ENCODE peak calls at places on chromosome 19, in six cellular contexts. Q is cardiac muscle cell, V is esophagus squamous epithelium, W is mucosa of descending colon, A is upper lobe of right lung, K is right lobe of liver. F is an unnamed sample. For H3K4me1 and H3K36me3, the result is how much of the 10 kb centered on the place peaks cover.

GRCh38 chr19:33702606-33703437 is 81.1 kb downstream of the CHST8 start:
- DNase-seq in W (no peak), A (peak), V (no peak), Q (no peak), K (no peak), F (no peak)

GRCh38 chr19:46019270-46019669 is 3.6 kb downstream of the PGLYRP1 start:
- DNase-seq in Q (no peak), V (no peak), K (no peak), A (no peak), W (no peak), F (no peak)

GRCh38 chr19:33293255-33294057 is 8.9 kb downstream of the CEBPA start:
- DNase-seq in W (peak), A (peak), K (peak), Q (no peak), V (no peak), F (no peak)

GRCh38 chr19:27975419-27976005 is 1237.4 kb downstream of the UQCRFS1 start:
- DNase-seq in A (no peak), K (no peak), Q (no peak), V (no peak), W (no peak), F (no peak)

GRCh38 chr19:7288977-7289376 is 5.2 kb downstream of the INSR start:
- DNase-seq in Q (peak), W (no peak), V (no peak), K (no peak), A (no peak), F (no peak)

GRCh38 chr19:55958356-55958755 is 10.7 kb downstream of the NLRP8 start:
- DNase-seq in Q (no peak), A (no peak), W (no peak), K (no peak), V (no peak), F (no peak)

GRCh38 chr19:48608798-48609263 is 2.3 kb downstream of the SPACA4 start:
- DNase-seq in V (no peak), A (no peak), K (no peak), Q (no peak), W (peak), F (no peak)

GRCh38 chr19:5394907-5395505 is 54.4 kb upstream of the PTPRS start:
- DNase-seq in Q (no peak), K (no peak), W (no peak), V (no peak), A (no peak), F (no peak)

GRCh38 chr19:58001895-58002369 is 688 bp downstream of the ZNF606 start:
- DNase-seq in Q (peak), K (no peak), A (no peak), V (no peak), W (no peak), F (no peak)

GRCh38 chr19:14003279-14004051 is 2.7 kb downstream of the RFX1 start:
- DNase-seq in V (no peak), K (no peak), Q (no peak), A (no peak), W (no peak), F (no peak)

GRCh38 chr19:40452016-40452415 is 7.9 kb upstream of the SERTAD3 start:
- DNase-seq in K (no peak), W (no peak), V (no peak), Q (no peak), A (no peak), F (no peak)

GRCh38 chr19:1017906-1018305 is 3.0 kb downstream of the TMEM259 start:
- DNase-seq in W (no peak), Q (no peak), A (no peak), K (no peak), V (no peak), F (no peak)
- H3K4me1 ChIP-seq in W (under half), Q (under half), A (half or more), K (under half), V (half or more), F (half or more)

GRCh38 chr19:19513671-19514070 is 1.7 kb downstream of the TSSK6 start:
- DNase-seq in V (no peak), W (no peak), K (no peak), A (no peak), Q (no peak), F (no peak)
- H3K4me3 ChIP-seq in V (no peak), W (no peak), K (no peak), A (no peak), Q (no peak), F (peak)

GRCh38 chr19:18449552-18449951 is 11.6 kb upstream of the ISYNA1 start:
- DNase-seq in Q (no peak), A (no peak), K (no peak), W (no peak), V (no peak), F (no peak)
- H3K36me3 ChIP-seq in Q (under half), A (half or more), K (half or more), W (under half), V (half or more), F (half or more)

GRCh38 chr19:38130399-38130798 is 93.6 kb downstream of the DPF1 start:
- DNase-seq in W (no peak), V (no peak), Q (no peak), K (no peak), A (no peak), F (no peak)
- H3K4me1 ChIP-seq in W (under half), V (under half), Q (under half), K (under half), A (under half), F (under half)

DNA sequence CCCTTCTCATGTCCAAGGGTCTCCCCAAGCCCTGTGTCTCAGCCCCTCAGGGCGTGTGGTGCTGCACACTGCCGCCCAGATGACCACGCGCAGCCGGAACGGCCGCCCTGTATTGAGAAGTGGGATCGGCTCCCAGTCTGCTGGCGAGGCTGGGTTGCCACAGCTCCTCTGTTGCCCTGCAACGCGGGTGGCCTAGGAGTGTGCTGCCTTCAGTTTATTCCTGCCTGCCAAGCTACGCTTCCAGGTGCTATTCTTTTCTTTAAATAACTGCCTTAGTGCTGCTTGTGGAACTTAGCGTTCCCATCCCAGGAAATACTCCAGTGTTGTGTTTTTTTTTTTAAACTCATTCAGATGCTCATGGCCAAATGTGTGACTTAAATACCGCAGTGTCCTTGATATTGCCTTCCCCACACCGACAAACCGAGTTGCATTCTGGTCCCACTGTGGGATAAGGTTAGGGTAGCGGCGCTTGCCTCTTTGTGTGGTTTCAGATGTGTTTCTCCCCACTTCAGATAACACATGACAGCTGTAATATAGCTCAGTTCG is 16.6 kb downstream of the ACTN4 start:
- DNase-seq in K (no peak), W (no peak), Q (no peak), A (no peak), V (no peak), F (peak)
- H3K4me3 ChIP-seq in K (no peak), W (no peak), Q (no peak), A (no peak), V (no peak), F (peak)

GRCh38 chr19:49862411-49863253 is 4.7 kb downstream of the PNKP start:
- DNase-seq in K (peak), V (no peak), A (peak), W (no peak), Q (peak), F (no peak)

GRCh38 chr19:49863935-49864320 is 3.4 kb downstream of the PNKP start:
- DNase-seq in V (no peak), Q (no peak), W (peak), A (no peak), K (peak), F (no peak)

GRCh38 chr19:49861541-49862410 is 5.6 kb downstream of the PNKP start:
- DNase-seq in W (no peak), Q (no peak), K (peak), A (no peak), V (no peak), F (no peak)

GRCh38 chr19:49864890-49865289 is 2.5 kb downstream of the PNKP start:
- DNase-seq in A (no peak), K (no peak), Q (no peak), V (no peak), W (no peak), F (no peak)

GRCh38 chr19:49863254-49863934 is 4.0 kb downstream of the PNKP start:
- DNase-seq in Q (no peak), K (peak), W (no peak), A (no peak), V (no peak), F (no peak)
- H3K36me3 ChIP-seq in Q (under half), K (under half), W (under half), A (half or more), V (under half), F (half or more)

DNA sequence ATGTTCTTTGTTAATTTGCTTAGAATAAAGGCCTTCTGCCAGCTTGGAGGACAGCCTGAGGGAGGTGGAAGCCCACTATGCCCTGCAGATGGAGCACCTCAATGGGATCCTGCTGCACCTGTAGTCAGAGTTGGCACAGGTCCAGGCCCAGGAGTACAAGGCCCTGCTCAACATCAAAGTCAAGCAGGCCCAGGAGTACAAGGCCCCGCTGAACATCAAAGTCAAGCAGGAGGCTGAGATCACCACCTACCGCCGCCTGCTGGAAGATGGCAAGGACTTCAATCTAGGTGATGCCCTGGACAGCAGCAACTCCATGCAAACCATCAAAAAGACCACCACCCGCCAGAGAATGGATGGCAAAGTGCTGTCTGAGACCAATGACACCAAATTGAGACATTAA is 41.7 kb downstream of the ZNF85 start:
- DNase-seq in K (no peak), A (no peak), W (no peak), V (no peak), Q (peak), F (no peak)
- H3K4me1 ChIP-seq in K (under half), A (under half), W (under half), V (under half), Q (under half), F (under half)

GRCh38 chr19:3627351-3627723 is 747 bp upstream of the CACTIN start:
- DNase-seq in Q (no peak), W (no peak), A (no peak), V (no peak), K (no peak), F (no peak)
- H3K4me3 ChIP-seq in Q (no peak), W (no peak), A (peak), V (no peak), K (no peak), F (peak)

F was measured in tibial artery.